ENCODE peak calls at places on chromosomes 6 and 20, in four cellular contexts. W is BJ, T is mesothelial cell of epicardium, R is sigmoid colon. P is an unnamed sample.

GRCh38 chr6:20839624-20840023 is 305.4 kb downstream of the CDKAL1 start:
- DNase-seq in W (no peak), T (no peak), R (no peak), P (no peak)

GRCh38 chr6:30542404-30542725 is 13.9 kb downstream of the GNL1 start:
- DNase-seq in W (no peak), T (no peak), R (no peak), P (no peak)

GRCh38 chr6:75493400-75494064 is at the start of gene FILIP1:
- DNase-seq in W (no peak), T (no peak), R (peak; percentile 87), P (peak; percentile 52)

GRCh38 chr6:119431799-119432198 is 82.2 kb upstream of the MAN1A1 start:
- DNase-seq in W (no peak), T (no peak), R (no peak), P (no peak)

GRCh38 chr6:28269492-28269891 is 2.5 kb downstream of the ZSCAN26 start:
- DNase-seq in W (peak; percentile 55), T (no peak), R (no peak), P (no peak)

GRCh38 chr6:70738028-70738427 is 70.3 kb downstream of the SMAP1 start:
- DNase-seq in W (peak; percentile 1), T (no peak), R (no peak), P (no peak)

GRCh38 chr6:53557005-53557715 is 12.3 kb upstream of the GCLC start:
- DNase-seq in W (no peak), T (no peak), R (no peak), P (no peak)

GRCh38 chr6:99613398-99613704 is 6.7 kb downstream of the PRDM13 start:
- DNase-seq in W (no peak), T (no peak), R (no peak), P (no peak)

GRCh38 chr20:62320581-62321354 is 18.0 kb downstream of the ADRM1 start:
- DNase-seq in W (no peak), T (no peak), R (no peak), P (no peak)

GRCh38 chr20:11411765-11412164 is 505.9 kb upstream of the BTBD3 start:
- DNase-seq in W (no peak), T (no peak), R (no peak), P (no peak)
- TF ChIP-seq CTCF in W (no peak), T (no peak), R (no peak), P (no peak)

GRCh38 chr20:36572701-36573102 is 695 bp upstream of the TGIF2 start:
- DNase-seq in W (no peak), T (no peak), R (no peak), P (no peak)

GRCh38 chr20:36574278-36575065 is 1.1 kb downstream of the TGIF2 start:
- DNase-seq in W (no peak), T (peak; percentile 67), R (peak; percentile 80), P (no peak)

GRCh38 chr20:36573103-36573797 is at the start of gene TGIF2:
- DNase-seq in W (peak; percentile 37), T (peak; percentile 94), R (peak; percentile 92), P (no peak)

GRCh38 chr20:36573798-36574277 is 441 bp downstream of the TGIF2 start:
- DNase-seq in W (no peak), T (peak; percentile 40), R (peak; percentile 79), P (no peak)

GRCh38 chr20:36575066-36575743 is 1.8 kb downstream of the TGIF2 start:
- DNase-seq in W (no peak), T (peak; percentile 48), R (peak; percentile 87), P (no peak)
- TF ChIP-seq CTCF in W (no peak), T (no peak), R (no peak), P (no peak)

DNA sequence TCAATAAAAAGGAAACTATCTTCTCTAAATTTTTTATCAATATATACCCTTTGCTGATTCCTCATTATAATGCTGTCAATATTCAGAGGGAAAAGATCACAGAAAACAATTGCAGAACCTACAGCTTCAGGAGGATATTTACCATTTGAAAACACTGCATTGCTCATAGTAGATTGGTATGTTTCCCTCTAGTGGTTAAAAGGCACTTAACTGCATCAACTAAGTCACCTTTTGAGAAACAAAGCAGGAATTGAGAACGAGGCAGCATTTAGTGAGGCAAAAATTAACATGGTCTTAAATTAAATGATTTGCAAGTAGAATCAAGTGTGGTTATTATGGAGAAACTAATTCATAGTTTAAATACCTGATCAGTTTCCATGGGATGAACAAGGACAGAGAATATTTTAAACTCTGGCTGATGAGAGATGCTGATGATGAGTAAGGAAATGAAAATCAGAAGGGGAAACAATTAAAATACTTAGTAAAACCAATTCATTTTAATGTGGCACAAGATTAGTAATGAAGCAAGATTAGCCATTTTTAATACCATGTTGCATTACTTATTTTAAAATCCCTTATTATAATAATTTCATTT is 642.1 kb downstream of the EPHA7 start:
- DNase-seq in W (no peak), T (no peak), R (no peak), P (peak; percentile 51)
- TF ChIP-seq CTCF in W (no peak), T (peak; percentile 63), R (no peak), P (peak; percentile 75)

DNA sequence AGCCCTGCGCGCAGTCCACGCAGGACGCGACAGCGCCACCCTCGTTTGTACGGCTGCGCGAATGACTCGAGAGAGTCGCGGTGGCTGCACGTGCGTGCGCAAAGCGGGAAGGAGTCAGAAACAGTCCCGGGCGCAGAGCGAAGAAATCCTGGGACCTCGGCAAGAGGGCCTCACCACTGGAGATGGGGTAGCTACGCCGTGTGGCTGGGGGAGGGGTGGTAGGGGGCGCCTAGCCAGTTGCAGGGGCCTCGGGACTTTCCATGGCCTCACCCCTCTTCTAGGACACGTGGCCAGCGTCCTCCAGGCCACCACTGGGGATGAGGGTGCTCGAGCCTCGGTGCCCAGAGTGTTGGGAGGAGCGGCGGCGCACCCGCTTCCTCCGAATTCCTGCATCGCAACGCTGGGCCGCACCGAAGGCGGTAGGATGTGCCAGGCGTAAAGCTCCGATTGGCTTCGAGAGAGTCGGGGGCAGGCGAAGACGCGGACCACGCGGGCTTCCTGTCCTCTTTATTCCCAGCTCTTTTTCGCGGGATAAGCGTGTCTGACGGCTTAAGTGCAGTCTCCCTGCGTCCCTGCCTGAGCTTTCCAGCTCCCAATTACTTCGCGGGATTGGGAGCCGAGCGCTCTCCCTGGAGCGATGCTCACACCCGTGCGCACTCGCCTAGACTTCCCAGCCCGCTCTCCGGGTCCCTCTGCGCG is 38.7 kb downstream of the NCR2 start:
- DNase-seq in W (no peak), T (no peak), R (no peak), P (no peak)
- TF ChIP-seq CTCF in W (no peak), T (no peak), R (no peak), P (no peak)

DNA sequence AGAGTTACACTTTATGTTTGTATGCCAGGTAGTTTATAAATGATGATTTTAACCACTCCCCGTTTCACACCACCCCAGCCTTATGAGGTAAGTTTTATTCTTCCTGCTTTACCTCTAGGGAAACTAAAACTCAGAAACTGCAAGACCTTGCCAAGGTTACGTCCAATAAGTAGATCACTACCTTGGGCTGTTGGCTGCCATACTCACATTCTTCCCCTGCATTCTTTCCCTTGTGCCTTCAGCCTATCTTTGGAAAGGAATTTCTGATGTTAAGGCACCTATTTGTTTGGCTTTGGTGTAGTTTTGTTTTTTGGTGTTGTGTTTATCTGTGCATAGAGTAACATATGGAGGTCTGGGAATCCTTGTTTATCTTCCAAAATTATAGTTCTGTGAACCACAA is 122.1 kb downstream of the UST start:
- DNase-seq in W (no peak), T (no peak), R (no peak), P (no peak)
- TF ChIP-seq CTCF in W (no peak), T (no peak), R (no peak), P (no peak)

GRCh38 chr20:38550274-38550673 is 30.7 kb upstream of the ADIG start:
- DNase-seq in W (no peak), T (no peak), R (no peak), P (no peak)

GRCh38 chr20:38548356-38549083 is 32.5 kb upstream of the ADIG start:
- DNase-seq in W (no peak), T (no peak), R (no peak), P (no peak)

GRCh38 chr20:38547288-38547825 is 33.6 kb upstream of the ADIG start:
- DNase-seq in W (no peak), T (no peak), R (no peak), P (no peak)

GRCh38 chr20:38542994-38543906 is 37.7 kb upstream of the ADIG start:
- DNase-seq in W (no peak), T (no peak), R (no peak), P (no peak)

DNA sequence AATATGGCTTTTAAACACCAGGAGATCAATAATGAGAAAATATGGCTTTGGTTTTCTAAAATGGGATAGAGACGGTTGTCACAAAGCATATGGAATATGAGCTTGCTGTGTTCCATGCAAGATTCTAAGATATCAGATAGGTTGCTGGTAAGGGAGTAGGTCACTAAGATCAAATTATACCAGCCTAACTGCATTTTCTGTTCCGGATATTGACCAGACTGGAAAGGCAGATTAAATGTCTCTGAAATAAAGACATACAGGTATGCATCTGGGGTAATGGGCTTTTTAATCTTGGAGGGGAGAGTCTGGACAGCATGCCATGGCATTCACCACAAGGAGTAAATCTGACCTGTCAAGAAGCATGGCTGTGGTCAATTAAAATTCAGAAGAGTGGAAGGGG is 35.2 kb upstream of the ADIG start:
- DNase-seq in W (no peak), T (no peak), R (no peak), P (no peak)
- TF ChIP-seq CTCF in W (no peak), T (no peak), R (no peak), P (no peak)

GRCh38 chr6:111746983-111747773 is 126.1 kb downstream of the FYN start:
- DNase-seq in W (no peak), T (no peak), R (no peak), P (no peak)

GRCh38 chr6:111745636-111746035 is 127.6 kb downstream of the FYN start:
- DNase-seq in W (no peak), T (no peak), R (no peak), P (no peak)

GRCh38 chr6:111743859-111744692 is 129.2 kb downstream of the FYN start:
- DNase-seq in W (no peak), T (no peak), R (no peak), P (no peak)

GRCh38 chr6:111743318-111743717 is 129.9 kb downstream of the FYN start:
- DNase-seq in W (no peak), T (no peak), R (no peak), P (no peak)

DNA sequence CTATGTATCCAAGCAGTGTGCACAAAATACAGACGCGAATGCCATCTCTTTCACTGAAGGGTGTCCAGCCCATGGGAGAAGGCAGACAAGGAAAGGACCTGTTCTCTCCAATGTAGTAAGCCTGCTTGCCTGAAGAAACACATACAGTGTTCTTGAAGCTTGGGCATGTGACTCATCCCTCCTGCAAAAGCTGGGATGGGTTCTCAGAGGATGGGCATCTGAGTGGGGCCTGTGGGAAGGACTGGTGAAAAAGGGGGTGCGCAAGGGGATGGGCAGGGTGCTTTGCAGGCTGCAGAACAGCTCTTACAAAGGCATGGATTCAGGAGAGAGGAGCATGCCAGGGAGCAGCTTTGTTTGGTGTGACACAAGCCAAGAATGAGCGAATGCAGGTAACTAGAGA is 128.1 kb downstream of the FYN start:
- DNase-seq in W (no peak), T (no peak), R (no peak), P (no peak)
- TF ChIP-seq CTCF in W (no peak), T (no peak), R (no peak), P (no peak)

GRCh38 chr6:36875250-36875633 is 639 bp upstream of the PPIL1 start:
- DNase-seq in W (no peak), T (no peak), R (no peak), P (no peak)

GRCh38 chr6:36874016-36874442 is 574 bp downstream of the PPIL1 start:
- DNase-seq in W (no peak), T (no peak), R (no peak), P (no peak)

GRCh38 chr6:36873115-36873514 is 1.5 kb downstream of the PPIL1 start:
- DNase-seq in W (no peak), T (no peak), R (no peak), P (no peak)

GRCh38 chr6:36873612-36874011 is 991 bp downstream of the PPIL1 start:
- DNase-seq in W (no peak), T (no peak), R (no peak), P (no peak)

GRCh38 chr6:36874443-36875249 is at the start of gene PPIL1:
- DNase-seq in W (no peak), T (peak; percentile 84), R (peak; percentile 91), P (peak; percentile 71)
- TF ChIP-seq CTCF in W (no peak), T (no peak), R (no peak), P (no peak)